ENCODE peak calls at places on chromosomes 16 and 17, in seven cellular contexts. C, G, I, P, T, R and Y are unnamed samples.

GRCh38 chr17:50043290-50044148 is 12.4 kb upstream of the ITGA3 start:
- DNase-seq in C (peak), G (no peak), I (peak), P (no peak), T (peak), R (peak), Y (no peak)

GRCh38 chr17:41518031-41518430 is 659 bp downstream of the KRT15 start:
- DNase-seq in C (no peak), G (no peak), I (no peak), P (no peak), T (no peak), R (no peak), Y (no peak)

GRCh38 chr17:70256751-70257150 is 87.4 kb downstream of the KCNJ2 start:
- DNase-seq in C (no peak), G (no peak), I (peak), P (no peak), T (no peak), R (no peak), Y (no peak)

GRCh38 chr17:15920758-15921239 is 24.1 kb upstream of the ADORA2B start:
- DNase-seq in C (peak), G (no peak), I (peak), P (no peak), T (no peak), R (peak), Y (peak)

GRCh38 chr16:4947722-4948503 is 10.2 kb upstream of the SEC14L5 start:
- DNase-seq in C (peak), G (no peak), I (no peak), P (no peak), T (no peak), R (no peak), Y (no peak)

GRCh38 chr17:65078441-65079160 is 22.1 kb upstream of the GNA13 start:
- DNase-seq in C (peak), G (no peak), I (peak), P (no peak), T (no peak), R (peak), Y (no peak)

GRCh38 chr16:11160676-11161115 is 95.3 kb downstream of the SOCS1 start:
- DNase-seq in C (no peak), G (no peak), I (peak), P (no peak), T (no peak), R (peak), Y (no peak)

GRCh38 chr17:3986270-3986938 is 22.2 kb upstream of the ATP2A3 start:
- DNase-seq in C (peak), G (no peak), I (no peak), P (no peak), T (no peak), R (no peak), Y (no peak)

GRCh38 chr16:27849621-27850020 is 213.9 kb downstream of the GSG1L start:
- DNase-seq in C (no peak), G (no peak), I (no peak), P (no peak), T (no peak), R (no peak), Y (no peak)

GRCh38 chr17:82442643-82443464 is 7.7 kb downstream of the CYBC1 start:
- DNase-seq in C (no peak), G (no peak), I (no peak), P (no peak), T (no peak), R (no peak), Y (no peak)

GRCh38 chr17:21467196-21467595 is 91.0 kb downstream of the KCNJ12 start:
- DNase-seq in C (no peak), G (no peak), I (no peak), P (no peak), T (no peak), R (no peak), Y (no peak)

GRCh38 chr16:4272114-4272954 is 489 bp downstream of the TFAP4 start:
- DNase-seq in C (peak), G (no peak), I (peak), P (peak), T (peak), R (peak), Y (peak)

GRCh38 chr16:894841-895240 is 75.9 kb downstream of the LMF1 start:
- DNase-seq in C (no peak), G (no peak), I (no peak), P (no peak), T (no peak), R (no peak), Y (no peak)

GRCh38 chr16:81539009-81539820 is 94.6 kb downstream of the CMIP start:
- DNase-seq in C (peak), G (no peak), I (no peak), P (no peak), T (no peak), R (peak), Y (no peak)

GRCh38 chr16:58128721-58129096 is 472 bp downstream of the CFAP20 start:
- DNase-seq in C (no peak), G (no peak), I (no peak), P (no peak), T (no peak), R (no peak), Y (no peak)

GRCh38 chr17:69317625-69318024 is 9.3 kb downstream of the ABCA5 start:
- DNase-seq in C (no peak), G (no peak), I (no peak), P (no peak), T (no peak), R (no peak), Y (no peak)

GRCh38 chr17:35256629-35257028 is 13.8 kb downstream of the SLFN5 start:
- DNase-seq in C (no peak), G (no peak), I (no peak), P (no peak), T (no peak), R (no peak), Y (no peak)

GRCh38 chr17:33260638-33261037 is 32.5 kb downstream of the ASIC2 start:
- DNase-seq in C (no peak), G (no peak), I (no peak), P (no peak), T (no peak), R (no peak), Y (no peak)

GRCh38 chr17:48012151-48012520 is 25.5 kb downstream of the COPZ2 start:
- DNase-seq in C (peak), G (peak), I (no peak), P (no peak), T (no peak), R (no peak), Y (no peak)

GRCh38 chr16:57786632-57787518 is 15.4 kb downstream of the KIFC3 start:
- DNase-seq in C (peak), G (no peak), I (no peak), P (no peak), T (no peak), R (peak), Y (no peak)

GRCh38 chr17:17933775-17934174 is 38.4 kb downstream of the TOM1L2 start:
- DNase-seq in C (no peak), G (no peak), I (peak), P (no peak), T (no peak), R (peak), Y (no peak)

GRCh38 chr17:18182190-18182977 is 1.2 kb upstream of the ALKBH5 start:
- DNase-seq in C (no peak), G (peak), I (no peak), P (no peak), T (peak), R (no peak), Y (peak)

GRCh38 chr17:17808706-17809432 is 27.9 kb downstream of the SREBF1 start:
- DNase-seq in C (no peak), G (no peak), I (peak), P (no peak), T (no peak), R (peak), Y (no peak)

GRCh38 chr16:55759983-55760664 is 72.8 kb downstream of the CES1 start:
- DNase-seq in C (no peak), G (no peak), I (no peak), P (no peak), T (no peak), R (no peak), Y (no peak)

GRCh38 chr17:28576758-28577465 is at the start of gene ALDOC:
- DNase-seq in C (peak), G (peak), I (peak), P (peak), T (peak), R (peak), Y (peak)

GRCh38 chr17:58352843-58353719 is 1.1 kb upstream of the SUPT4H1 start:
- DNase-seq in C (peak), G (no peak), I (peak), P (no peak), T (peak), R (peak), Y (peak)

GRCh38 chr17:14552311-14552710 is 251.4 kb downstream of the HS3ST3B1 start:
- DNase-seq in C (no peak), G (no peak), I (no peak), P (no peak), T (no peak), R (no peak), Y (no peak)

GRCh38 chr16:17166095-17166494 is 304.7 kb downstream of the XYLT1 start:
- DNase-seq in C (no peak), G (no peak), I (peak), P (no peak), T (no peak), R (peak), Y (no peak)

GRCh38 chr16:74226361-74226979 is 70.1 kb upstream of the PSMD7 start:
- DNase-seq in C (peak), G (no peak), I (peak), P (no peak), T (no peak), R (peak), Y (no peak)

GRCh38 chr17:2023692-2024571 is 1.2 kb downstream of the RTN4RL1 start:
- DNase-seq in C (peak), G (peak), I (peak), P (no peak), T (peak), R (peak), Y (no peak)

GRCh38 chr17:34412965-34413441 is 50.0 kb upstream of the CCL1 start:
- DNase-seq in C (peak), G (no peak), I (peak), P (no peak), T (no peak), R (peak), Y (no peak)

GRCh38 chr17:19369846-19370492 is 7.4 kb upstream of the B9D1 start:
- DNase-seq in C (no peak), G (no peak), I (no peak), P (no peak), T (no peak), R (no peak), Y (no peak)

GRCh38 chr16:83955218-83956130 is 2.4 kb downstream of the OSGIN1 start:
- DNase-seq in C (peak), G (no peak), I (peak), P (no peak), T (no peak), R (peak), Y (no peak)

GRCh38 chr16:79580465-79581200 is 19.9 kb downstream of the MAF start:
- DNase-seq in C (no peak), G (no peak), I (no peak), P (no peak), T (no peak), R (no peak), Y (no peak)

GRCh38 chr17:57641761-57642160 is 103.3 kb downstream of the CCDC182 start:
- DNase-seq in C (no peak), G (no peak), I (no peak), P (no peak), T (no peak), R (no peak), Y (no peak)

GRCh38 chr17:27336217-27336616 is 42.3 kb downstream of the WSB1 start:
- DNase-seq in C (no peak), G (no peak), I (no peak), P (no peak), T (no peak), R (no peak), Y (no peak)